ENCODE peak calls at places on chromosomes 12 and 14, in six cellular contexts. One of them, this sample, is unnamed.

GRCh38 chr12:132257955-132258490 is 71.4 kb downstream of the GALNT9 start:
- DNase-seq in aorta: no peak
- DNase-seq in D341Med: no peak
- DNase-seq in cardiac muscle cell: no peak
- DNase-seq in HuH-7.5: no peak
- DNase-seq in Ammon's horn: no peak
- DNase-seq in this sample: no peak

GRCh38 chr14:22390195-22390594 is 198.8 kb downstream of the DAD1 start:
- DNase-seq in Ammon's horn: no peak
- DNase-seq in aorta: no peak
- DNase-seq in D341Med: no peak
- DNase-seq in cardiac muscle cell: no peak
- DNase-seq in HuH-7.5: no peak
- DNase-seq in this sample: no peak

GRCh38 chr12:26318661-26319068 is 123.3 kb downstream of the SSPN start:
- DNase-seq in Ammon's horn: peak; percentile 47
- DNase-seq in cardiac muscle cell: peak; percentile 79
- DNase-seq in D341Med: no peak
- DNase-seq in HuH-7.5: peak; percentile 31
- DNase-seq in aorta: peak; percentile 67
- DNase-seq in this sample: no peak

GRCh38 chr12:85531345-85531744 is 251.3 kb downstream of the ALX1 start:
- DNase-seq in Ammon's horn: no peak
- DNase-seq in D341Med: no peak
- DNase-seq in cardiac muscle cell: no peak
- DNase-seq in HuH-7.5: no peak
- DNase-seq in aorta: no peak
- DNase-seq in this sample: no peak

GRCh38 chr12:65229441-65229840 is 49.0 kb upstream of the MSRB3 start:
- DNase-seq in D341Med: no peak
- DNase-seq in cardiac muscle cell: peak; percentile 78
- DNase-seq in Ammon's horn: no peak
- DNase-seq in aorta: no peak
- DNase-seq in HuH-7.5: no peak
- DNase-seq in this sample: no peak

GRCh38 chr12:4050340-4050739 is 177.1 kb upstream of the PARP11 start:
- DNase-seq in D341Med: no peak
- DNase-seq in Ammon's horn: no peak
- DNase-seq in HuH-7.5: no peak
- DNase-seq in aorta: no peak
- DNase-seq in cardiac muscle cell: no peak
- DNase-seq in this sample: no peak

GRCh38 chr12:21559855-21560569 is 33.9 kb downstream of the SPX start:
- DNase-seq in Ammon's horn: no peak
- DNase-seq in HuH-7.5: no peak
- DNase-seq in D341Med: no peak
- DNase-seq in aorta: no peak
- DNase-seq in cardiac muscle cell: peak; percentile 82
- DNase-seq in this sample: no peak

GRCh38 chr12:12704593-12705230 is 8.7 kb upstream of the GPR19 start:
- DNase-seq in D341Med: peak; percentile 83
- DNase-seq in cardiac muscle cell: peak; percentile 96
- DNase-seq in HuH-7.5: no peak
- DNase-seq in aorta: peak; percentile 64
- DNase-seq in Ammon's horn: peak; percentile 94
- DNase-seq in this sample: peak; percentile 67

GRCh38 chr12:41981013-41981412 is 163.7 kb downstream of the GXYLT1 start:
- DNase-seq in D341Med: no peak
- DNase-seq in cardiac muscle cell: no peak
- DNase-seq in Ammon's horn: no peak
- DNase-seq in HuH-7.5: no peak
- DNase-seq in aorta: no peak
- DNase-seq in this sample: no peak

GRCh38 chr14:35134329-35135123 is 12.2 kb downstream of the PRORP start:
- DNase-seq in Ammon's horn: no peak
- DNase-seq in aorta: no peak
- DNase-seq in HuH-7.5: no peak
- DNase-seq in cardiac muscle cell: no peak
- DNase-seq in D341Med: no peak
- DNase-seq in this sample: no peak

GRCh38 chr14:64060648-64061096 is 207.9 kb downstream of the SYNE2 start:
- DNase-seq in HuH-7.5: peak; percentile 12
- DNase-seq in cardiac muscle cell: peak; percentile 28
- DNase-seq in D341Med: peak; percentile 59
- DNase-seq in Ammon's horn: no peak
- DNase-seq in aorta: no peak
- DNase-seq in this sample: no peak

GRCh38 chr12:97764700-97765099 is 302.1 kb downstream of the RMST start:
- DNase-seq in aorta: no peak
- DNase-seq in Ammon's horn: no peak
- DNase-seq in D341Med: no peak
- DNase-seq in cardiac muscle cell: no peak
- DNase-seq in HuH-7.5: no peak
- DNase-seq in this sample: no peak

GRCh38 chr14:32588448-32589320 is 259.6 kb downstream of the AKAP6 start:
- DNase-seq in Ammon's horn: no peak
- DNase-seq in cardiac muscle cell: peak; percentile 75
- DNase-seq in D341Med: peak; percentile 39
- DNase-seq in HuH-7.5: no peak
- DNase-seq in aorta: no peak
- DNase-seq in this sample: peak; percentile 44

This sample was measured in CD4-positive, CD25-positive, alpha-beta regulatory T cell.